ENCODE peak calls at places on chromosomes 7 and 10, in seven cellular contexts. R is lower lobe of right lung; Q is stimulated activated CD4-positive, alpha-beta T cell treated with anti-CD3 and anti-CD28 coated beads, Interleukin-4, amount 100 ng/mL, for 1 hour; L is naive thymus-derived CD8-positive, alpha-beta T cell; M is endothelial cell; C is anterior cingulate cortex; U is activated CD4-positive, CD25-positive, alpha-beta regulatory T cell. E is an unnamed sample.

GRCh38 chr7:150931199-150931869 is 46.8 kb downstream of the KCNH2 start:
- DNase-seq in Q (no peak), C (no peak), M (no peak), U (no peak), R (no peak), L (no peak), E (no peak)

GRCh38 chr10:99235872-99236626 is 397 bp upstream of the HPSE2 start:
- DNase-seq in U (no peak), R (no peak), Q (no peak), C (no peak), L (no peak), M (peak), E (no peak)

GRCh38 chr7:157932498-157933218 is 595.9 kb downstream of the DNAJB6 start:
- DNase-seq in R (no peak), M (no peak), Q (no peak), U (no peak), L (no peak), C (no peak), E (no peak)

GRCh38 chr7:26958834-26959233 is 94.4 kb upstream of the SKAP2 start:
- DNase-seq in R (no peak), L (no peak), U (no peak), M (no peak), Q (no peak), C (no peak), E (no peak)

GRCh38 chr10:50648089-50648934 is 24.6 kb upstream of the SGMS1 start:
- DNase-seq in U (no peak), L (no peak), Q (no peak), R (no peak), M (no peak), C (no peak), E (no peak)

GRCh38 chr7:144812379-144813283 is 23.2 kb downstream of the TPK1 start:
- DNase-seq in Q (no peak), C (no peak), M (no peak), R (no peak), U (no peak), L (no peak), E (no peak)

GRCh38 chr7:90952649-90952991 is 311.6 kb upstream of the FZD1 start:
- DNase-seq in M (no peak), C (no peak), U (no peak), Q (no peak), R (no peak), L (no peak), E (no peak)

GRCh38 chr7:1046722-1047679 is 2.7 kb downstream of the GPR146 start:
- DNase-seq in M (no peak), R (peak), Q (no peak), C (no peak), L (no peak), U (no peak), E (peak)

GRCh38 chr7:44674381-44674780 is 68.0 kb downstream of the OGDH start:
- DNase-seq in U (no peak), R (no peak), L (no peak), C (no peak), Q (no peak), M (no peak), E (no peak)

GRCh38 chr7:95404316-95404715 is 8.1 kb upstream of the PON3 start:
- DNase-seq in C (no peak), Q (no peak), U (no peak), M (no peak), L (no peak), R (no peak), E (no peak)

GRCh38 chr7:24757799-24758275 is 573 bp upstream of the GSDME start:
- DNase-seq in Q (no peak), U (no peak), L (no peak), M (no peak), R (no peak), C (no peak), E (no peak)

GRCh38 chr10:32141018-32141807 is 85.0 kb upstream of the KIF5B start:
- DNase-seq in Q (no peak), M (no peak), U (no peak), L (no peak), C (no peak), R (no peak), E (no peak)

GRCh38 chr10:113496124-113496523 is 56.7 kb upstream of the HABP2 start:
- DNase-seq in M (no peak), Q (no peak), U (no peak), C (no peak), R (no peak), L (no peak), E (no peak)

GRCh38 chr10:9762966-9763656 is 1254.6 kb upstream of the CELF2 start:
- DNase-seq in L (no peak), M (no peak), R (no peak), C (no peak), U (no peak), Q (no peak), E (no peak)

GRCh38 chr7:107632466-107632865 is 28.2 kb upstream of the SLC26A4 start:
- DNase-seq in L (no peak), R (no peak), U (no peak), C (no peak), Q (no peak), M (no peak), E (no peak)

GRCh38 chr10:97553575-97554100 is 18.9 kb upstream of the ANKRD2 start:
- DNase-seq in L (peak), C (no peak), Q (peak), M (peak), U (peak), R (peak), E (peak)

GRCh38 chr7:133310232-133310852 is 57.5 kb downstream of the EXOC4 start:
- DNase-seq in M (no peak), L (no peak), Q (no peak), U (no peak), R (no peak), C (no peak), E (no peak)

GRCh38 chr10:104061196-104061595 is 24.5 kb downstream of the COL17A1 start:
- DNase-seq in C (no peak), L (no peak), R (no peak), M (no peak), U (no peak), Q (no peak), E (no peak)

GRCh38 chr10:101385866-101386658 is 32.1 kb downstream of the BTRC start:
- DNase-seq in U (no peak), Q (no peak), M (no peak), R (no peak), C (no peak), L (no peak), E (no peak)

GRCh38 chr7:151806938-151807775 is 69.8 kb downstream of the PRKAG2 start:
- DNase-seq in C (no peak), M (no peak), Q (no peak), U (no peak), R (peak), L (no peak), E (no peak)